ENCODE peak calls at places on chromosomes 12 and 14, in nine cellular contexts. One of them, this sample, is unnamed. For H3K27me3 and H3K36me3, the result is how much of the 10 kb centered on the place peaks cover.

GRCh38 chr12:15171015-15171646 is 50.1 kb downstream of the RERG start:
- DNase-seq in heart right ventricle: no peak
- DNase-seq in lower lobe of right lung: no peak
- DNase-seq in gastrocnemius medialis: no peak
- DNase-seq in SJSA1: no peak
- DNase-seq in right atrium auricular region: no peak
- DNase-seq in lung: no peak
- DNase-seq in CD4-positive, alpha-beta memory T cell: no peak
- DNase-seq in neural progenitor cell: no peak
- DNase-seq in this sample: no peak

GRCh38 chr12:40745386-40745785 is 53.1 kb downstream of the CNTN1 start:
- DNase-seq in lower lobe of right lung: no peak
- DNase-seq in CD4-positive, alpha-beta memory T cell: no peak
- DNase-seq in heart right ventricle: no peak
- DNase-seq in right atrium auricular region: no peak
- DNase-seq in neural progenitor cell: peak
- DNase-seq in gastrocnemius medialis: no peak
- DNase-seq in lung: no peak
- DNase-seq in SJSA1: no peak
- DNase-seq in this sample: no peak

GRCh38 chr14:75866981-75867380 is 114.8 kb downstream of the TGFB3 start:
- DNase-seq in right atrium auricular region: no peak
- DNase-seq in SJSA1: no peak
- DNase-seq in gastrocnemius medialis: no peak
- DNase-seq in neural progenitor cell: no peak
- DNase-seq in lower lobe of right lung: no peak
- DNase-seq in CD4-positive, alpha-beta memory T cell: no peak
- DNase-seq in lung: no peak
- DNase-seq in heart right ventricle: no peak
- DNase-seq in this sample: no peak

GRCh38 chr14:54474232-54474793 is 14.5 kb downstream of the GMFB start:
- DNase-seq in lower lobe of right lung: no peak
- DNase-seq in right atrium auricular region: no peak
- DNase-seq in gastrocnemius medialis: no peak
- DNase-seq in lung: no peak
- DNase-seq in neural progenitor cell: no peak
- DNase-seq in CD4-positive, alpha-beta memory T cell: no peak
- DNase-seq in SJSA1: no peak
- DNase-seq in heart right ventricle: no peak
- DNase-seq in this sample: no peak

GRCh38 chr12:20451759-20452158 is 83.4 kb downstream of the PDE3A start:
- DNase-seq in CD4-positive, alpha-beta memory T cell: no peak
- DNase-seq in gastrocnemius medialis: no peak
- DNase-seq in lung: no peak
- DNase-seq in SJSA1: peak
- DNase-seq in lower lobe of right lung: no peak
- DNase-seq in heart right ventricle: no peak
- DNase-seq in right atrium auricular region: no peak
- DNase-seq in neural progenitor cell: no peak
- DNase-seq in this sample: no peak

GRCh38 chr12:111645433-111645832 is 40.3 kb downstream of the BRAP start:
- DNase-seq in gastrocnemius medialis: no peak
- DNase-seq in CD4-positive, alpha-beta memory T cell: no peak
- DNase-seq in SJSA1: no peak
- DNase-seq in heart right ventricle: no peak
- DNase-seq in lower lobe of right lung: peak
- DNase-seq in lung: peak
- DNase-seq in right atrium auricular region: no peak
- DNase-seq in neural progenitor cell: no peak
- DNase-seq in this sample: no peak

GRCh38 chr12:117486840-117487659 is 125.6 kb upstream of the NOS1 start:
- DNase-seq in right atrium auricular region: no peak
- DNase-seq in SJSA1: peak
- DNase-seq in lower lobe of right lung: no peak
- DNase-seq in neural progenitor cell: no peak
- DNase-seq in gastrocnemius medialis: peak
- DNase-seq in CD4-positive, alpha-beta memory T cell: no peak
- DNase-seq in heart right ventricle: peak
- DNase-seq in lung: no peak
- DNase-seq in this sample: no peak

GRCh38 chr14:81353691-81354323 is 46.3 kb downstream of the STON2 start:
- DNase-seq in SJSA1: no peak
- DNase-seq in lung: no peak
- DNase-seq in gastrocnemius medialis: no peak
- DNase-seq in right atrium auricular region: no peak
- DNase-seq in neural progenitor cell: no peak
- DNase-seq in lower lobe of right lung: no peak
- DNase-seq in CD4-positive, alpha-beta memory T cell: no peak
- DNase-seq in heart right ventricle: no peak
- DNase-seq in this sample: no peak

GRCh38 chr14:104680056-104680805 is 9.2 kb upstream of the INF2 start:
- DNase-seq in SJSA1: peak
- DNase-seq in lung: no peak
- DNase-seq in heart right ventricle: no peak
- DNase-seq in lower lobe of right lung: peak
- DNase-seq in neural progenitor cell: no peak
- DNase-seq in gastrocnemius medialis: no peak
- DNase-seq in right atrium auricular region: no peak
- DNase-seq in CD4-positive, alpha-beta memory T cell: no peak
- DNase-seq in this sample: no peak

GRCh38 chr12:1309610-1310009 is 284.8 kb downstream of the FBXL14 start:
- DNase-seq in right atrium auricular region: no peak
- DNase-seq in lung: no peak
- DNase-seq in heart right ventricle: no peak
- DNase-seq in lower lobe of right lung: no peak
- DNase-seq in CD4-positive, alpha-beta memory T cell: peak
- DNase-seq in SJSA1: no peak
- DNase-seq in neural progenitor cell: no peak
- DNase-seq in gastrocnemius medialis: no peak
- DNase-seq in this sample: no peak

GRCh38 chr12:26554332-26554731 is 278.7 kb downstream of the ITPR2 start:
- DNase-seq in neural progenitor cell: no peak
- DNase-seq in heart right ventricle: no peak
- DNase-seq in lower lobe of right lung: no peak
- DNase-seq in lung: no peak
- DNase-seq in gastrocnemius medialis: no peak
- DNase-seq in right atrium auricular region: no peak
- DNase-seq in CD4-positive, alpha-beta memory T cell: no peak
- DNase-seq in SJSA1: no peak
- DNase-seq in this sample: no peak

GRCh38 chr12:46154221-46154975 is 114.4 kb downstream of the SLC38A1 start:
- DNase-seq in CD4-positive, alpha-beta memory T cell: no peak
- DNase-seq in lung: no peak
- DNase-seq in SJSA1: no peak
- DNase-seq in gastrocnemius medialis: no peak
- DNase-seq in heart right ventricle: no peak
- DNase-seq in lower lobe of right lung: no peak
- DNase-seq in neural progenitor cell: no peak
- DNase-seq in right atrium auricular region: no peak
- DNase-seq in this sample: no peak

GRCh38 chr12:14384783-14385638 is 19.5 kb downstream of the ATF7IP start:
- DNase-seq in lower lobe of right lung: no peak
- DNase-seq in lung: peak
- DNase-seq in neural progenitor cell: peak
- DNase-seq in CD4-positive, alpha-beta memory T cell: peak
- DNase-seq in heart right ventricle: no peak
- DNase-seq in right atrium auricular region: no peak
- DNase-seq in gastrocnemius medialis: peak
- DNase-seq in SJSA1: peak
- DNase-seq in this sample: peak

GRCh38 chr12:66025477-66025876 is 105.1 kb downstream of the LLPH start:
- DNase-seq in neural progenitor cell: no peak
- DNase-seq in CD4-positive, alpha-beta memory T cell: no peak
- DNase-seq in SJSA1: no peak
- DNase-seq in lower lobe of right lung: no peak
- DNase-seq in heart right ventricle: no peak
- DNase-seq in right atrium auricular region: no peak
- DNase-seq in lung: no peak
- DNase-seq in gastrocnemius medialis: no peak
- DNase-seq in this sample: no peak

GRCh38 chr14:88554458-88555286 is at the start of gene PTPN21:
- DNase-seq in CD4-positive, alpha-beta memory T cell: no peak
- DNase-seq in neural progenitor cell: peak
- DNase-seq in right atrium auricular region: peak
- DNase-seq in heart right ventricle: peak
- DNase-seq in lung: peak
- DNase-seq in lower lobe of right lung: peak
- DNase-seq in SJSA1: peak
- DNase-seq in gastrocnemius medialis: peak
- DNase-seq in this sample: no peak

GRCh38 chr12:104582739-104583138 is 126.0 kb downstream of the CHST11 start:
- DNase-seq in lower lobe of right lung: no peak
- DNase-seq in heart right ventricle: no peak
- DNase-seq in CD4-positive, alpha-beta memory T cell: no peak
- DNase-seq in gastrocnemius medialis: no peak
- DNase-seq in neural progenitor cell: no peak
- DNase-seq in right atrium auricular region: no peak
- DNase-seq in lung: no peak
- DNase-seq in SJSA1: no peak
- DNase-seq in this sample: no peak

GRCh38 chr12:10381912-10382628 is 7.8 kb downstream of the KLRK1 start:
- DNase-seq in heart right ventricle: no peak
- DNase-seq in lung: no peak
- DNase-seq in lower lobe of right lung: no peak
- DNase-seq in gastrocnemius medialis: no peak
- DNase-seq in neural progenitor cell: no peak
- DNase-seq in CD4-positive, alpha-beta memory T cell: no peak
- DNase-seq in SJSA1: no peak
- DNase-seq in right atrium auricular region: no peak
- DNase-seq in this sample: no peak

GRCh38 chr14:78758333-78758732 is 588.2 kb downstream of the NRXN3 start:
- DNase-seq in neural progenitor cell: peak
- DNase-seq in lung: no peak
- DNase-seq in heart right ventricle: no peak
- DNase-seq in lower lobe of right lung: no peak
- DNase-seq in right atrium auricular region: no peak
- DNase-seq in CD4-positive, alpha-beta memory T cell: no peak
- DNase-seq in SJSA1: no peak
- DNase-seq in gastrocnemius medialis: no peak
- DNase-seq in this sample: no peak

GRCh38 chr14:100905166-100905565 is 1.6 kb upstream of the RTL1 start:
- DNase-seq in neural progenitor cell: peak
- DNase-seq in gastrocnemius medialis: no peak
- DNase-seq in lower lobe of right lung: no peak
- DNase-seq in SJSA1: no peak
- DNase-seq in heart right ventricle: no peak
- DNase-seq in right atrium auricular region: peak
- DNase-seq in CD4-positive, alpha-beta memory T cell: no peak
- DNase-seq in lung: no peak
- DNase-seq in this sample: no peak
- H3K27me3 ChIP-seq in neural progenitor cell: under half
- H3K27me3 ChIP-seq in gastrocnemius medialis: under half
- H3K27me3 ChIP-seq in lower lobe of right lung: half or more
- H3K27me3 ChIP-seq in SJSA1: under half
- H3K27me3 ChIP-seq in heart right ventricle: half or more
- H3K27me3 ChIP-seq in right atrium auricular region: under half
- H3K27me3 ChIP-seq in CD4-positive, alpha-beta memory T cell: under half
- H3K27me3 ChIP-seq in lung: under half
- H3K27me3 ChIP-seq in this sample: under half

DNA sequence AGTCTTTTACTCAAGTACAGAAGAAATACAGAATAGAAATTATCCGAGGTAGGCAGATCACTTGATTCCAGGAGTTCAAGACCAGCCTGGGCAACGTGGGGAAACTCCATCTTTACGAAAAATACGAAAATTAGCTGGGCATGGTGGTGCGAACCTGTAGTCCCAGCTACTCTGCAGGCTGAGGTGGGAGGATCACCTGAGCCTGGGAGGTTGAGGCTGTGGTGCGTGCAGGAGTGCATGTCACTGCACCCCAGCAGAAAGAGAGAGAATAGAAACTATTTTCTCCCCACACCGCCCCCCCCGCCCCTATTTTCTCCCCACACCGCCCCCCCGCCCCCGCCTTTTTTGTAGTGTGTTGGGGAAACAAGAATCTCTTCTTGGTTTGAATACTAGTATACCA is 2.2 kb downstream of the DNM1L start:
- DNase-seq in CD4-positive, alpha-beta memory T cell: no peak
- DNase-seq in SJSA1: no peak
- DNase-seq in lung: no peak
- DNase-seq in neural progenitor cell: no peak
- DNase-seq in gastrocnemius medialis: no peak
- DNase-seq in lower lobe of right lung: no peak
- DNase-seq in heart right ventricle: no peak
- DNase-seq in right atrium auricular region: no peak
- DNase-seq in this sample: no peak
- H3K4me3 ChIP-seq in CD4-positive, alpha-beta memory T cell: no peak
- H3K4me3 ChIP-seq in SJSA1: no peak
- H3K4me3 ChIP-seq in lung: no peak
- H3K4me3 ChIP-seq in neural progenitor cell: peak
- H3K4me3 ChIP-seq in gastrocnemius medialis: no peak
- H3K4me3 ChIP-seq in lower lobe of right lung: no peak
- H3K4me3 ChIP-seq in heart right ventricle: no peak
- H3K4me3 ChIP-seq in right atrium auricular region: no peak
- H3K4me3 ChIP-seq in this sample: peak

GRCh38 chr12:50699940-50700339 is 64.0 kb upstream of the ATF1 start:
- DNase-seq in lower lobe of right lung: no peak
- DNase-seq in lung: no peak
- DNase-seq in neural progenitor cell: no peak
- DNase-seq in SJSA1: no peak
- DNase-seq in heart right ventricle: no peak
- DNase-seq in right atrium auricular region: no peak
- DNase-seq in CD4-positive, alpha-beta memory T cell: no peak
- DNase-seq in gastrocnemius medialis: no peak
- DNase-seq in this sample: no peak

GRCh38 chr12:50699149-50699548 is 64.8 kb upstream of the ATF1 start:
- DNase-seq in SJSA1: no peak
- DNase-seq in heart right ventricle: no peak
- DNase-seq in neural progenitor cell: no peak
- DNase-seq in CD4-positive, alpha-beta memory T cell: no peak
- DNase-seq in right atrium auricular region: no peak
- DNase-seq in lower lobe of right lung: no peak
- DNase-seq in lung: no peak
- DNase-seq in gastrocnemius medialis: no peak
- DNase-seq in this sample: no peak

DNA sequence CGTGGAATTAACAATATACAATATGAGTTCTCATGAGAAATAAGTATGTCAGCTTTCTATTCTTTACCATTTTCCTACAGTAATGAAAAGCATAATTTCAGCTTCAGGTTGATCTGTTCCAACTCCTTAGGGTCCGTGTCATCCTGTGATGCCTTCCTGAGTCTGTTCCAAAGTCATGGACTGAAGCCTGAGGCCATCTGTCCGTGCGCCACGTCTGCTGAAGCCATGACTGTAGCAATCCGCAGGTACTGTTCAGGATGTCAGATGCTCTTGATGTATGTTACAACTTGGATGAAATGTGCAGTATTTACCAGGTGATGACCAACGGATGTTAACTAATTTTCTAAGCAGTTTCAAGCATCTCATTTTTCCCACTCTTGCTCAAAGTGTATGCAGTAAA is 67.0 kb upstream of the ATF1 start:
- DNase-seq in neural progenitor cell: no peak
- DNase-seq in right atrium auricular region: no peak
- DNase-seq in lower lobe of right lung: no peak
- DNase-seq in CD4-positive, alpha-beta memory T cell: no peak
- DNase-seq in SJSA1: no peak
- DNase-seq in lung: no peak
- DNase-seq in heart right ventricle: no peak
- DNase-seq in gastrocnemius medialis: no peak
- DNase-seq in this sample: no peak
- H3K36me3 ChIP-seq in neural progenitor cell: under half
- H3K36me3 ChIP-seq in right atrium auricular region: half or more
- H3K36me3 ChIP-seq in lower lobe of right lung: half or more
- H3K36me3 ChIP-seq in CD4-positive, alpha-beta memory T cell: half or more
- H3K36me3 ChIP-seq in SJSA1: half or more
- H3K36me3 ChIP-seq in lung: half or more
- H3K36me3 ChIP-seq in heart right ventricle: half or more
- H3K36me3 ChIP-seq in gastrocnemius medialis: under half
- H3K36me3 ChIP-seq in this sample: under half

GRCh38 chr12:72267974-72268373 is 4.2 kb upstream of the TRHDE start:
- DNase-seq in lower lobe of right lung: no peak
- DNase-seq in neural progenitor cell: no peak
- DNase-seq in gastrocnemius medialis: no peak
- DNase-seq in right atrium auricular region: no peak
- DNase-seq in SJSA1: no peak
- DNase-seq in CD4-positive, alpha-beta memory T cell: no peak
- DNase-seq in heart right ventricle: no peak
- DNase-seq in lung: no peak
- DNase-seq in this sample: no peak
- H3K27me3 ChIP-seq in lower lobe of right lung: under half
- H3K27me3 ChIP-seq in neural progenitor cell: under half
- H3K27me3 ChIP-seq in gastrocnemius medialis: under half
- H3K27me3 ChIP-seq in right atrium auricular region: under half
- H3K27me3 ChIP-seq in SJSA1: under half
- H3K27me3 ChIP-seq in CD4-positive, alpha-beta memory T cell: under half
- H3K27me3 ChIP-seq in heart right ventricle: half or more
- H3K27me3 ChIP-seq in lung: under half
- H3K27me3 ChIP-seq in this sample: under half

This sample was measured in GM06990.